ENCODE peak calls at places on chromosomes 4 and X, in seven cellular contexts. One of them, this sample, is unnamed.

GRCh38 chrX:50814701-50815476 is 895 bp upstream of the SHROOM4 start:
- DNase-seq in GM12878: no peak
- DNase-seq in hepatocyte: peak
- DNase-seq in PC-3: peak
- DNase-seq in fibroblast of lung: no peak
- DNase-seq in OCI-LY7: no peak
- DNase-seq in mammary epithelial cell: peak
- DNase-seq in this sample: no peak

GRCh38 chr4:10173754-10174749 is 57.5 kb upstream of the WDR1 start:
- DNase-seq in GM12878: no peak
- DNase-seq in hepatocyte: peak
- DNase-seq in PC-3: peak
- DNase-seq in fibroblast of lung: no peak
- DNase-seq in OCI-LY7: no peak
- DNase-seq in mammary epithelial cell: no peak
- DNase-seq in this sample: no peak

GRCh38 chr4:4869731-4870483 is 10.4 kb downstream of the MSX1 start:
- DNase-seq in GM12878: no peak
- DNase-seq in hepatocyte: no peak
- DNase-seq in PC-3: no peak
- DNase-seq in fibroblast of lung: no peak
- DNase-seq in OCI-LY7: no peak
- DNase-seq in mammary epithelial cell: no peak
- DNase-seq in this sample: no peak

GRCh38 chrX:137352101-137352660 is 213.7 kb upstream of the ZIC3 start:
- DNase-seq in GM12878: no peak
- DNase-seq in hepatocyte: no peak
- DNase-seq in PC-3: no peak
- DNase-seq in fibroblast of lung: no peak
- DNase-seq in OCI-LY7: peak
- DNase-seq in mammary epithelial cell: no peak
- DNase-seq in this sample: no peak

GRCh38 chr4:66974665-66975064 is 570.6 kb downstream of the CENPC start:
- DNase-seq in GM12878: no peak
- DNase-seq in hepatocyte: no peak
- DNase-seq in PC-3: peak
- DNase-seq in fibroblast of lung: no peak
- DNase-seq in OCI-LY7: no peak
- DNase-seq in mammary epithelial cell: no peak
- DNase-seq in this sample: no peak

GRCh38 chr4:3402409-3403103 is 39.2 kb upstream of the HGFAC start:
- DNase-seq in GM12878: no peak
- DNase-seq in hepatocyte: no peak
- DNase-seq in PC-3: no peak
- DNase-seq in fibroblast of lung: peak
- DNase-seq in OCI-LY7: no peak
- DNase-seq in mammary epithelial cell: peak
- DNase-seq in this sample: peak

GRCh38 chrX:128804828-128805227 is 718.5 kb downstream of the SMARCA1 start:
- DNase-seq in GM12878: no peak
- DNase-seq in hepatocyte: no peak
- DNase-seq in PC-3: no peak
- DNase-seq in fibroblast of lung: no peak
- DNase-seq in OCI-LY7: no peak
- DNase-seq in mammary epithelial cell: no peak
- DNase-seq in this sample: no peak

GRCh38 chr4:26509681-26510333 is 19.5 kb upstream of the CCKAR start:
- DNase-seq in GM12878: no peak
- DNase-seq in hepatocyte: no peak
- DNase-seq in PC-3: no peak
- DNase-seq in fibroblast of lung: no peak
- DNase-seq in OCI-LY7: no peak
- DNase-seq in mammary epithelial cell: no peak
- DNase-seq in this sample: no peak

GRCh38 chr4:185421366-185422124 is 4.2 kb downstream of the UFSP2 start:
- DNase-seq in GM12878: no peak
- DNase-seq in hepatocyte: no peak
- DNase-seq in PC-3: no peak
- DNase-seq in fibroblast of lung: peak
- DNase-seq in OCI-LY7: no peak
- DNase-seq in mammary epithelial cell: no peak
- DNase-seq in this sample: no peak

GRCh38 chr4:3871181-3871852 is 105.1 kb downstream of the ADRA2C start:
- DNase-seq in GM12878: no peak
- DNase-seq in hepatocyte: peak
- DNase-seq in PC-3: no peak
- DNase-seq in fibroblast of lung: no peak
- DNase-seq in OCI-LY7: no peak
- DNase-seq in mammary epithelial cell: no peak
- DNase-seq in this sample: peak

GRCh38 chrX:71081348-71082148 is 13.4 kb upstream of the SNX12 start:
- DNase-seq in GM12878: no peak
- DNase-seq in hepatocyte: no peak
- DNase-seq in PC-3: peak
- DNase-seq in fibroblast of lung: peak
- DNase-seq in OCI-LY7: no peak
- DNase-seq in mammary epithelial cell: peak
- DNase-seq in this sample: no peak

DNA sequence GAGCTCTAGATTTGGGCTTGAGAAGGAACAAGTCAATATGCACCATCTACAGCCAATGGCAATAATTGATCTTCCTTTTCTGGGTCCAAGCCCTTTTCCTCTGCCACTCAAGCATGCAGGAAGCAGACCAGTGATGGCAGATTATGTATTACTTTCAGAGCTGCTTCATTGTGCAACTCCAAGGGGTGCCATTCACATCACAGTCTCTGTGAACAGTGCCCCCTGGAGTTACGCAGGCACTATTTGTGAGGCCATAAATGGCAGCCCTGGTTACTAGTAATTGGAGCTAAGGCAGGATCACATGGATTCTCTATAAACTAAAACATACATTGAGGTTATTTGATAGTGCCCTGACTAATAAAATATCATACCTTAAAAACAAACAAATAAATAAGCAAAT is 313.4 kb upstream of the SLC7A11 start:
- DNase-seq in GM12878: no peak
- DNase-seq in hepatocyte: peak
- DNase-seq in PC-3: peak
- DNase-seq in fibroblast of lung: peak
- DNase-seq in OCI-LY7: peak
- DNase-seq in mammary epithelial cell: no peak
- DNase-seq in this sample: no peak
- TF ChIP-seq CTCF in GM12878: peak
- TF ChIP-seq CTCF in hepatocyte: peak
- TF ChIP-seq CTCF in PC-3: peak
- TF ChIP-seq CTCF in fibroblast of lung: peak
- TF ChIP-seq CTCF in OCI-LY7: peak
- TF ChIP-seq CTCF in mammary epithelial cell: peak
- TF ChIP-seq CTCF in this sample: peak

GRCh38 chr4:133160853-133161252 is 11.8 kb downstream of the PCDH10 start:
- DNase-seq in GM12878: no peak
- DNase-seq in hepatocyte: no peak
- DNase-seq in PC-3: no peak
- DNase-seq in fibroblast of lung: no peak
- DNase-seq in OCI-LY7: no peak
- DNase-seq in mammary epithelial cell: no peak
- DNase-seq in this sample: no peak

GRCh38 chr4:133156096-133156495 is 7.0 kb downstream of the PCDH10 start:
- DNase-seq in GM12878: no peak
- DNase-seq in hepatocyte: no peak
- DNase-seq in PC-3: no peak
- DNase-seq in fibroblast of lung: no peak
- DNase-seq in OCI-LY7: no peak
- DNase-seq in mammary epithelial cell: no peak
- DNase-seq in this sample: no peak

GRCh38 chr4:133154725-133155124 is 5.6 kb downstream of the PCDH10 start:
- DNase-seq in GM12878: no peak
- DNase-seq in hepatocyte: peak
- DNase-seq in PC-3: peak
- DNase-seq in fibroblast of lung: peak
- DNase-seq in OCI-LY7: peak
- DNase-seq in mammary epithelial cell: no peak
- DNase-seq in this sample: peak

GRCh38 chr4:133156556-133156955 is 7.5 kb downstream of the PCDH10 start:
- DNase-seq in GM12878: no peak
- DNase-seq in hepatocyte: no peak
- DNase-seq in PC-3: no peak
- DNase-seq in fibroblast of lung: no peak
- DNase-seq in OCI-LY7: no peak
- DNase-seq in mammary epithelial cell: no peak
- DNase-seq in this sample: no peak

DNA sequence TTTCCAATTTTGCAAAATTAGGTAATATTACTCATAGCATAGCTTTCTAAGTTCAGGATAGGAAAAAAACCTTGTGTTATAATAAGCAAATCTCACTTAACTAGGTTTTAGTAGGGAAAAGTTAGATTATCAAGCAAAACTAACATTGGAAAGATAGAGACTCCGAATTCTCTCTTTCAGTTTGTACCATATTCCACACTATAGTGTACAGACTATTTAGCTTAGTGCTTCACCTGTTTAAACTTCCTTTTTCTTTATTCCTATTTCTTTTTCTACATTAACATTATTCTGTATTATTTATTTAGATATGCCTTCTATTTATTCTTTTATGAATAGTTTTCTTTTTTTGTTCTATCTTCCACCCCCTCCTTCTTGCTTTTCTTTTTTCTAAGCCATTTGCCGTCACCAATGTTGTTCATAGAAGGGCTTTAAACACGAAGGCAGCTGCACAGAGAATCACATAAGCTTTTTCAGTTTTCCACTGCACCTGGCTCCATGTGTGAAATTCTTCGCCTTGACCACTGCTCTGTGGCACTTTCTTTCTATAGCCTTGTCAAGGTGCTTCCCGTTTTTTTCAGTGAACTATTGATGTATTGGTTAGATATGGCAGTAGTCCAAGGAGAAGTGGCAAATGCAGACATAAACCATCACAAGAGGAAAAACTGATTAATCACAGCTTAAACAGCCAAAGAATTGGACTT is 8.5 kb downstream of the PCDH10 start:
- DNase-seq in GM12878: no peak
- DNase-seq in hepatocyte: no peak
- DNase-seq in PC-3: no peak
- DNase-seq in fibroblast of lung: no peak
- DNase-seq in OCI-LY7: no peak
- DNase-seq in mammary epithelial cell: no peak
- DNase-seq in this sample: no peak
- H3K4me2 ChIP-seq in GM12878: no peak
- H3K4me2 ChIP-seq in hepatocyte: peak
- H3K4me2 ChIP-seq in PC-3: no peak
- H3K4me2 ChIP-seq in fibroblast of lung: no peak
- H3K4me2 ChIP-seq in OCI-LY7: no peak
- H3K4me2 ChIP-seq in mammary epithelial cell: no peak
- H3K4me2 ChIP-seq in this sample: peak

GRCh38 chr4:139886798-139887197 is 221.2 kb downstream of the MGST2 start:
- DNase-seq in GM12878: no peak
- DNase-seq in hepatocyte: no peak
- DNase-seq in PC-3: no peak
- DNase-seq in fibroblast of lung: no peak
- DNase-seq in OCI-LY7: no peak
- DNase-seq in mammary epithelial cell: no peak
- DNase-seq in this sample: no peak

GRCh38 chr4:139889901-139890300 is 224.3 kb downstream of the MGST2 start:
- DNase-seq in GM12878: no peak
- DNase-seq in hepatocyte: no peak
- DNase-seq in PC-3: no peak
- DNase-seq in fibroblast of lung: no peak
- DNase-seq in OCI-LY7: no peak
- DNase-seq in mammary epithelial cell: no peak
- DNase-seq in this sample: no peak

GRCh38 chr4:139887962-139888735 is 222.5 kb downstream of the MGST2 start:
- DNase-seq in GM12878: peak
- DNase-seq in hepatocyte: no peak
- DNase-seq in PC-3: peak
- DNase-seq in fibroblast of lung: no peak
- DNase-seq in OCI-LY7: no peak
- DNase-seq in mammary epithelial cell: peak
- DNase-seq in this sample: no peak

GRCh38 chr4:139889194-139889762 is 223.7 kb downstream of the MGST2 start:
- DNase-seq in GM12878: no peak
- DNase-seq in hepatocyte: no peak
- DNase-seq in PC-3: peak
- DNase-seq in fibroblast of lung: no peak
- DNase-seq in OCI-LY7: no peak
- DNase-seq in mammary epithelial cell: peak
- DNase-seq in this sample: no peak

DNA sequence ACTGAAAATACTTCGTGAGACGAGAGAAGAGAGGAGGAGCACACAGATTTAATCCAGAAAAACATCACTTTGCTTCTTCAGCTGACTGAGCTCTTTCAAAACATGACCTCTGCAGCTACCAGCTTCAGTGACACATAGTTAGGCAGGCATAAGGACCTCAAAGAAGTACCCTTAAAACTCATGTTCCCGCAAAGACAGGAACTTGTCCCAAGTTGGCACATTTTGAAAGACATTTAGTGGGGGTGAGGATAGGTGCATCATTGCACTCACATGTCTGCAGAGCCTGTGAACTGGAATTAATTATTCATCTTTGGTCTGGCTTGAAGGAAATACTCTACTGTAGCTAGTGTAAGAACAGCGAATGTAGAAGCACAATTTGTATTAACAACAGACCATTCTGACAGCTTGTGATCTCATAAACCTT is 221.8 kb downstream of the MGST2 start:
- DNase-seq in GM12878: no peak
- DNase-seq in hepatocyte: no peak
- DNase-seq in PC-3: no peak
- DNase-seq in fibroblast of lung: peak
- DNase-seq in OCI-LY7: no peak
- DNase-seq in mammary epithelial cell: peak
- DNase-seq in this sample: no peak
- H2AFZ ChIP-seq in GM12878: no peak
- H2AFZ ChIP-seq in hepatocyte: no peak
- H2AFZ ChIP-seq in PC-3: peak
- H2AFZ ChIP-seq in fibroblast of lung: peak
- H2AFZ ChIP-seq in OCI-LY7: no peak
- H2AFZ ChIP-seq in mammary epithelial cell: peak
- H2AFZ ChIP-seq in this sample: peak

DNA sequence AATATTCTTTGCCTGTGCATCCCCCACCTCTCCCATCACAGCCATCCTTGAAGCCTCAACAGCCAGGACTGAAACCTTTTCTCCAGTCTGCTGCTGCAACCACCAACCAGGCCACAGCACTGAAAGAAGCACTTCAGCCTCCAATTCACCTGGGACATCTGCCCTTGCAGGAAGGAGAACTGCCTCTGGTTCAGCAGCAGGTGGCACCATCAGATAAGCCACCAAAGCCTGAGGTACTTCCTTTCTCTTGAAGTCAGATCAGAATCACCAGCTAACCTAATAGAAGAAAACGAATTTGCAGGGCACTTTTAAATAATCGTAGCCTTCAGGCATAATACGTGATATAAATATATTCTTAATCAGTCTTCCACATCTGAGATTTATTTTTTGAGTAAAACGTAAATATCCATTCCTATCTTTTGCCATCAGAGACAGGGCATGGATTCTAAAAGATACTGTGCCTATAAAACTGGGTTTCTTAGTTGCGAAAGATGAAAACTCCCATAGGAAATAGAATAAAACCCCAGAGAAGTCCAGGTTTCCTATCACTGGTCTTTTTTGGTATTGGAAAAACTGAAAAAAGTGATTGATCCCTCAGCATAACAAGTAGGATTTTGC is 9.5 kb downstream of the AMBN start:
- DNase-seq in GM12878: peak
- DNase-seq in hepatocyte: peak
- DNase-seq in PC-3: peak
- DNase-seq in fibroblast of lung: peak
- DNase-seq in OCI-LY7: peak
- DNase-seq in mammary epithelial cell: peak
- DNase-seq in this sample: no peak
- TF ChIP-seq CTCF in GM12878: peak
- TF ChIP-seq CTCF in hepatocyte: peak
- TF ChIP-seq CTCF in PC-3: peak
- TF ChIP-seq CTCF in fibroblast of lung: peak
- TF ChIP-seq CTCF in OCI-LY7: peak
- TF ChIP-seq CTCF in mammary epithelial cell: peak
- TF ChIP-seq CTCF in this sample: peak

This sample was measured in osteoblast.